ENCODE peak calls at places on chromosome 22, in ten cellular contexts. J, I, Z, U, H, S, T, W, K and G are unnamed samples.

GRCh38 chr22:32680277-32680676 is 121.2 kb upstream of the TIMP3 start:
- DNase-seq in J (no peak), I (no peak), Z (no peak), U (no peak), H (no peak), S (peak), T (peak), W (no peak), K (no peak), G (no peak)

GRCh38 chr22:46672731-46673130 is 52.5 kb downstream of the GRAMD4 start:
- DNase-seq in J (no peak), I (no peak), Z (no peak), U (no peak), H (no peak), S (no peak), T (no peak), W (no peak), K (no peak), G (no peak)

GRCh38 chr22:43327039-43327438 is 16.1 kb downstream of the SCUBE1 start:
- DNase-seq in J (no peak), I (no peak), Z (no peak), U (no peak), H (no peak), S (no peak), T (no peak), W (no peak), K (no peak), G (no peak)

GRCh38 chr22:39405346-39406085 is 5.9 kb downstream of the TAB1 start:
- DNase-seq in J (no peak), I (peak), Z (no peak), U (peak), H (peak), S (no peak), T (no peak), W (no peak), K (peak), G (no peak)

GRCh38 chr22:48044484-48045060 is 1282.1 kb downstream of the TBC1D22A start:
- DNase-seq in J (no peak), I (no peak), Z (no peak), U (no peak), H (peak), S (no peak), T (no peak), W (no peak), K (no peak), G (no peak)

GRCh38 chr22:17774206-17774927 is at the start of gene BID:
- DNase-seq in J (no peak), I (no peak), Z (peak), U (peak), H (no peak), S (no peak), T (peak), W (no peak), K (no peak), G (no peak)

GRCh38 chr22:47032956-47033647 is 270.7 kb downstream of the TBC1D22A start:
- DNase-seq in J (no peak), I (no peak), Z (no peak), U (no peak), H (no peak), S (no peak), T (peak), W (no peak), K (no peak), G (no peak)

GRCh38 chr22:38350444-38351359 is 33.5 kb upstream of the CSNK1E start:
- DNase-seq in J (no peak), I (no peak), Z (no peak), U (no peak), H (no peak), S (no peak), T (no peak), W (no peak), K (no peak), G (no peak)

GRCh38 chr22:47328550-47329243 is 566.2 kb downstream of the TBC1D22A start:
- DNase-seq in J (peak), I (peak), Z (no peak), U (peak), H (no peak), S (no peak), T (peak), W (no peak), K (no peak), G (peak)

GRCh38 chr22:30892731-30893221 is 75.8 kb downstream of the MORC2 start:
- DNase-seq in J (no peak), I (no peak), Z (no peak), U (no peak), H (no peak), S (no peak), T (no peak), W (no peak), K (no peak), G (no peak)

GRCh38 chr22:23260645-23261581 is 80.6 kb downstream of the BCR start:
- DNase-seq in J (no peak), I (no peak), Z (no peak), U (no peak), H (no peak), S (no peak), T (no peak), W (no peak), K (no peak), G (no peak)

GRCh38 chr22:23822101-23822671 is 16.6 kb downstream of the DERL3 start:
- DNase-seq in J (no peak), I (no peak), Z (no peak), U (no peak), H (no peak), S (no peak), T (no peak), W (no peak), K (no peak), G (no peak)

GRCh38 chr22:45263790-45264269 is 20.9 kb upstream of the UPK3A start:
- DNase-seq in J (peak), I (peak), Z (no peak), U (peak), H (peak), S (no peak), T (peak), W (peak), K (no peak), G (no peak)

GRCh38 chr22:26660961-26661578 is 3.7 kb downstream of the MIAT start:
- DNase-seq in J (no peak), I (no peak), Z (no peak), U (no peak), H (no peak), S (no peak), T (peak), W (no peak), K (no peak), G (no peak)

GRCh38 chr22:42185915-42186439 is 55.4 kb upstream of the CYP2D6 start:
- DNase-seq in J (no peak), I (no peak), Z (no peak), U (no peak), H (no peak), S (no peak), T (no peak), W (no peak), K (no peak), G (no peak)

GRCh38 chr22:33049125-33049729 is 9.0 kb downstream of the SYN3 start:
- DNase-seq in J (peak), I (peak), Z (peak), U (peak), H (peak), S (no peak), T (peak), W (peak), K (peak), G (peak)

GRCh38 chr22:44382461-44383038 is 69.8 kb upstream of the SHISAL1 start:
- DNase-seq in J (no peak), I (no peak), Z (no peak), U (no peak), H (no peak), S (no peak), T (no peak), W (no peak), K (no peak), G (no peak)

GRCh38 chr22:44286673-44287072 is 26.1 kb downstream of the SHISAL1 start:
- DNase-seq in J (no peak), I (no peak), Z (no peak), U (no peak), H (peak), S (no peak), T (no peak), W (no peak), K (no peak), G (no peak)

GRCh38 chr22:42344391-42344861 is 74.0 kb upstream of the TCF20 start:
- DNase-seq in J (no peak), I (peak), Z (no peak), U (peak), H (peak), S (no peak), T (peak), W (no peak), K (no peak), G (no peak)

GRCh38 chr22:47775686-47776085 is 1013.2 kb downstream of the TBC1D22A start:
- DNase-seq in J (no peak), I (no peak), Z (no peak), U (no peak), H (no peak), S (no peak), T (peak), W (no peak), K (no peak), G (no peak)

GRCh38 chr22:32916025-32916424 is 114.5 kb downstream of the TIMP3 start:
- DNase-seq in J (no peak), I (no peak), Z (no peak), U (no peak), H (no peak), S (no peak), T (no peak), W (no peak), K (no peak), G (no peak)

GRCh38 chr22:21940521-21940920 is 12.1 kb downstream of the PPM1F start:
- DNase-seq in J (no peak), I (no peak), Z (no peak), U (no peak), H (peak), S (no peak), T (no peak), W (no peak), K (no peak), G (no peak)

GRCh38 chr22:44845796-44846720 is 93.7 kb downstream of the ARHGAP8 start:
- DNase-seq in J (no peak), I (no peak), Z (no peak), U (no peak), H (no peak), S (no peak), T (no peak), W (no peak), K (no peak), G (no peak)

GRCh38 chr22:38205261-38206128 is 3.7 kb downstream of the MAFF start:
- DNase-seq in J (no peak), I (peak), Z (no peak), U (peak), H (peak), S (peak), T (no peak), W (no peak), K (no peak), G (no peak)

GRCh38 chr22:23163665-23164064 is 16.6 kb upstream of the BCR start:
- DNase-seq in J (no peak), I (no peak), Z (no peak), U (no peak), H (peak), S (no peak), T (no peak), W (no peak), K (no peak), G (no peak)

GRCh38 chr22:31917227-31917921 is 27.0 kb upstream of the YWHAH start:
- DNase-seq in J (no peak), I (no peak), Z (peak), U (no peak), H (peak), S (no peak), T (no peak), W (no peak), K (no peak), G (no peak)

GRCh38 chr22:36386900-36387663 is 685 bp downstream of the MYH9 start:
- DNase-seq in J (no peak), I (no peak), Z (peak), U (no peak), H (peak), S (peak), T (peak), W (peak), K (no peak), G (no peak)

GRCh38 chr22:48960981-48961655 is 866.6 kb downstream of the BRD1 start:
- DNase-seq in J (no peak), I (no peak), Z (no peak), U (no peak), H (no peak), S (peak), T (no peak), W (no peak), K (no peak), G (no peak)

GRCh38 chr22:27919943-27920755 is 1.1 kb upstream of the PITPNB start:
- DNase-seq in J (no peak), I (peak), Z (no peak), U (peak), H (peak), S (peak), T (peak), W (peak), K (peak), G (peak)

GRCh38 chr22:17119481-17120202 is 1.5 kb downstream of the TMEM121B start:
- DNase-seq in J (no peak), I (peak), Z (no peak), U (peak), H (no peak), S (no peak), T (no peak), W (peak), K (no peak), G (no peak)

GRCh38 chr22:50320671-50321325 is 6.0 kb downstream of the DENND6B start:
- DNase-seq in J (no peak), I (no peak), Z (no peak), U (no peak), H (no peak), S (no peak), T (no peak), W (no peak), K (no peak), G (no peak)

GRCh38 chr22:27170491-27170890 is 513.1 kb downstream of the MIAT start:
- DNase-seq in J (peak), I (peak), Z (no peak), U (peak), H (no peak), S (peak), T (peak), W (no peak), K (no peak), G (no peak)

GRCh38 chr22:25420925-25421904 is 143.3 kb upstream of the GRK3 start:
- DNase-seq in J (no peak), I (no peak), Z (no peak), U (no peak), H (no peak), S (peak), T (no peak), W (peak), K (no peak), G (no peak)

GRCh38 chr22:35348026-35348590 is 32.8 kb upstream of the HMOX1 start:
- DNase-seq in J (no peak), I (no peak), Z (no peak), U (no peak), H (no peak), S (no peak), T (no peak), W (no peak), K (no peak), G (no peak)

GRCh38 chr22:29871684-29872083 is 11.3 kb upstream of the MTMR3 start:
- DNase-seq in J (no peak), I (peak), Z (no peak), U (no peak), H (peak), S (no peak), T (no peak), W (no peak), K (no peak), G (no peak)

GRCh38 chr22:29039148-29039547 is 22.5 kb downstream of the C22orf31 start:
- DNase-seq in J (no peak), I (no peak), Z (no peak), U (no peak), H (no peak), S (no peak), T (no peak), W (no peak), K (no peak), G (no peak)